ENCODE peak calls at places on chromosomes 16 and 17, in ten cellular contexts. S is transverse colon, T is prostate gland, L is NB4, W is H54, U is adrenal gland, V is thyroid gland, G is A549, I is sigmoid colon, C is GM12878. A is an unnamed sample.
A peak's percentile ranks its signal among the peaks of the same experiment; 100 is the strongest.

GRCh38 chr16:11253009-11253994 is 2.7 kb downstream of the SOCS1 start:
- DNase-seq in L (peak; percentile 61), V (no peak), W (no peak), S (no peak), G (no peak), I (no peak), T (no peak), C (no peak), U (no peak), A (no peak)

GRCh38 chr17:50779747-50780363 is 12.5 kb upstream of the ANKRD40CL start:
- DNase-seq in S (no peak), T (no peak), G (no peak), V (no peak), L (no peak), U (no peak), C (no peak), W (no peak), I (no peak), A (no peak)

GRCh38 chr16:1156111-1156982 is 3.4 kb downstream of the CACNA1H start:
- DNase-seq in V (no peak), S (no peak), I (peak; percentile 86), C (no peak), U (no peak), L (no peak), W (no peak), G (no peak), T (no peak), A (no peak)

GRCh38 chr16:66619534-66620418 is 15.3 kb downstream of the CMTM3 start:
- DNase-seq in C (no peak), W (no peak), I (no peak), V (no peak), T (no peak), U (no peak), S (no peak), G (no peak), L (peak; percentile 82), A (no peak)

GRCh38 chr16:25747160-25747758 is 55.5 kb downstream of the HS3ST4 start:
- DNase-seq in G (no peak), L (peak; percentile 26), V (no peak), W (no peak), S (no peak), C (no peak), T (no peak), I (no peak), U (no peak), A (no peak)

GRCh38 chr17:57408064-57408811 is 151.9 kb downstream of the MSI2 start:
- DNase-seq in W (no peak), I (no peak), T (peak; percentile 17), G (no peak), C (peak; percentile 46), L (no peak), S (peak; percentile 42), U (no peak), V (no peak), A (no peak)

GRCh38 chr17:78979780-78980623 is at the start of gene LGALS3BP:
- DNase-seq in C (no peak), L (peak; percentile 32), G (peak; percentile 85), U (peak; percentile 82), T (peak; percentile 53), W (peak; percentile 87), V (peak; percentile 84), I (peak; percentile 90), S (peak; percentile 87), A (no peak)

GRCh38 chr16:19809693-19810092 is 75.0 kb downstream of the GPRC5B start:
- DNase-seq in S (no peak), V (no peak), U (no peak), T (no peak), G (no peak), L (peak; percentile 11), I (peak; percentile 47), C (no peak), W (no peak), A (no peak)

GRCh38 chr17:72946126-72946525 is 146.4 kb downstream of the SLC39A11 start:
- DNase-seq in L (no peak), S (no peak), I (no peak), U (no peak), C (no peak), V (no peak), T (no peak), G (no peak), W (no peak), A (no peak)

GRCh38 chr17:38922538-38923291 is 2.7 kb upstream of the LASP1NB start:
- DNase-seq in G (no peak), U (peak; percentile 76), C (no peak), S (peak; percentile 68), V (peak; percentile 93), W (peak; percentile 56), L (no peak), I (peak; percentile 92), T (peak; percentile 58), A (no peak)

GRCh38 chr17:4950075-4950756 is 703 bp upstream of the ENO3 start:
- DNase-seq in W (no peak), I (peak; percentile 83), G (peak; percentile 36), T (no peak), S (peak; percentile 75), V (peak; percentile 40), C (no peak), L (peak; percentile 54), U (peak; percentile 74), A (peak; percentile 84)

GRCh38 chr17:77839324-77840155 is 119.0 kb upstream of the TNRC6C start:
- DNase-seq in G (no peak), C (no peak), L (no peak), I (peak; percentile 14), U (no peak), W (no peak), S (peak; percentile 30), V (no peak), T (no peak), A (no peak)

GRCh38 chr16:67174706-67175231 is 4.4 kb downstream of the NOL3 start:
- DNase-seq in S (no peak), C (no peak), W (no peak), U (no peak), L (no peak), G (no peak), I (no peak), V (no peak), T (no peak), A (no peak)

GRCh38 chr17:13879961-13880466 is 189.3 kb upstream of the COX10 start:
- DNase-seq in U (no peak), V (no peak), L (no peak), G (no peak), S (no peak), T (no peak), W (no peak), C (no peak), I (no peak), A (no peak)

GRCh38 chr17:57970706-57971105 is 15.5 kb upstream of the CUEDC1 start:
- DNase-seq in T (no peak), U (no peak), L (no peak), G (no peak), V (no peak), I (no peak), C (no peak), S (no peak), W (no peak), A (no peak)

GRCh38 chr17:64150237-64151015 is 20.5 kb upstream of the ERN1 start:
- DNase-seq in V (peak; percentile 58), L (peak; percentile 68), I (no peak), S (no peak), W (no peak), T (no peak), U (peak; percentile 81), C (no peak), G (no peak), A (peak; percentile 47)
- TF ChIP-seq POLR2A in V (no peak), L (no peak), I (no peak), S (no peak), W (no peak), T (no peak), U (no peak), C (no peak), G (no peak), A (no peak)

DNA sequence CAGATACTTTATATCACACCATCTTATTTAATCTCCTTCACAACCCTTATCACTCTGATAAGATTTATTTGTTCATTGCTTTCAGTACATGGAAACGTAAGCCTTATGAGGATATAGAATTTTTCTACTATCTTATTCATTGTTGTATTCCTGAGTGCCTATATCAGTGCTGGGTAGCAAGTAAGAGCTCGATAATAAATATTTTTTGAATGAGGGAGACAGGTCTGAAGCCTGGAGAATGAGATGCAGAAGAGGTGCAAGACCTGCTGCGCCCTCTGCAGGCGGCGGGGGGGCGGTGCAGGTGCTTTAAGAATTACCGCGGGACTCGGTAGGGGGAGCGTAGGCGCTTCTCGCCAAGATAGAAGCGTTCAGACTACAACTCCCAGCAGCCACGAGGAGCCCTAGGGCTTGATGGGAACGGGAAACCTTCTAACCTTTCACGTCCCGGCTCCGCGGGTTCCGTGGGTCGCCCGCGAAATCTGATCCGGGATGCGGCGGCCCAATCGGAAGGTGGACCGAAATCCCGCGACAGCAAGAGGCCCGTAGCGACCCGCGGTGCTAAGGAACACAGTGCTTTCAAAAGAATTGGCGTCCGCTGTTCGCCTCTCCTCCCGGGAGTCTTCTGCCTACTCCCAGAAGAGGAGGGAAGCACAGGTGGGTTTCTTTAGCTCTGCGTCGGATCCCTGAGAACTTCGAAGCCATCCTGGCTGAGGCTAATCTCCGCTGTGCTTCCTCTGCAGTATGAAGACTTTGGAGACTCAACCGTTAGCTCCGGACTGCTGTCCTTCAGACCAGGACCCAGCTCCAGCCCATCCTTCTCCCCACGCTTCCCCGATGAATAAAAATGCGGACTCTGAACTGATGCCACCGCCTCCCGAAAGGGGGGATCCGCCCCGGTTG is at the start of gene WRAP53:
- DNase-seq in L (peak; percentile 93), G (peak; percentile 98), V (peak; percentile 99), W (peak; percentile 84), S (peak; percentile 97), U (peak; percentile 98), I (peak; percentile 99), C (peak; percentile 85), T (peak; percentile 99), A (peak; percentile 98)
- TF ChIP-seq POLR2A in L (peak; percentile 42), G (peak; percentile 66), V (no peak), W (peak; percentile 62), S (no peak), U (peak; percentile 58), I (no peak), C (peak; percentile 61), T (peak; percentile 23), A (no peak)

GRCh38 chr17:82205720-82206508 is 6.7 kb downstream of the CCDC57 start:
- DNase-seq in G (peak; percentile 91), S (peak; percentile 89), V (peak; percentile 88), C (no peak), I (peak; percentile 93), L (peak; percentile 87), W (peak; percentile 81), U (peak; percentile 84), T (peak; percentile 85), A (peak; percentile 89)
- TF ChIP-seq POLR2A in G (peak; percentile 81), S (peak; percentile 87), V (no peak), C (peak; percentile 97), I (peak; percentile 26), L (peak; percentile 50), W (peak; percentile 41), U (peak; percentile 24), T (no peak), A (peak; percentile 39)

DNA sequence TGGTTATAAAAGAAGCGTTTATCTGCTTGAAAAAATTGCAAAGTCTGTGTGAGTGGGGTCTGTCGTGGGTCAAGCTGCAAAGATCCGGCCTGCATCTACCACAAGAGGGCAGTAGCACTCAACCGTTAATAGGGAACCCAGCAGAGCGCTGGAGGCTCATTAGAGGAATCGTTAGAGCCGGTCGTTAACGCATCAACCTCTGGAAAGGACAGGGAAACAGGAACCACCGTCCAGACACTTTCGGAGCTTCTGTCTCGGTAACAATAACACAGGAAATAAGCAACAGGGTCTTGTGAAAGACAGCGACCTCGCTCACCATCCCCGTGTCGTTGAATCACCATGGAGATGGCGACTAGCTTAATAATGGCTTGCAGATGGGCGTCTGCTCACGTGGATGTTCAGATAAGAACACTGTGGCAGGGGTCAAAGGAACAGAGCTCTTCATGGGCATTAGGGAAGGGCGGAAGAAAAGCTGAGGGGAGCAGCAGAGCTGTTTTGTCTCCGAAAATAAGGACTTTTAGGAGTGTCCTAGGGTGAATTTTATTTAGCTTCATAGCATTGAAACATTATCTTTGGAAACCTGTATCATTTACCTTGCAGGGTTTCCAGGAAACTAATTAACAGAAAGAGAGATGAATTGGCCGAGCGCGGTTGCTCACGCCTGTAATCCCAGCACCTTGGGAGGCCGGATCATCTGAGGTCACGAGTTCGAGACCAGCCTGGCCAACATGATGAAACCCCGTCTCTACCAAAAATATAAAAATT is 11.9 kb upstream of the NSRP1 start:
- DNase-seq in G (peak; percentile 81), C (peak; percentile 46), U (peak; percentile 79), V (peak; percentile 70), W (peak; percentile 11), T (peak; percentile 63), S (peak; percentile 83), L (peak; percentile 100), I (peak; percentile 86), A (peak; percentile 88)
- TF ChIP-seq POLR2A in G (no peak), C (no peak), U (no peak), V (no peak), W (no peak), T (no peak), S (no peak), L (no peak), I (no peak), A (no peak)

A was measured in suprapubic skin.